ENCODE peak calls at places on chromosomes 16 and 17, in six cellular contexts. C, J, O, V, K and A are unnamed samples.

GRCh38 chr17:79338589-79338988 is 264.0 kb downstream of the ENGASE start:
- DNase-seq in C (no peak), J (no peak), O (no peak), V (no peak), K (no peak), A (peak; percentile 35)

GRCh38 chr17:48282303-48282702 is 147.7 kb downstream of the SKAP1 start:
- DNase-seq in C (no peak), J (no peak), O (no peak), V (no peak), K (no peak), A (no peak)

GRCh38 chr17:44971776-44972483 is 3.8 kb upstream of the C1QL1 start:
- DNase-seq in C (no peak), J (no peak), O (no peak), V (no peak), K (no peak), A (no peak)

GRCh38 chr16:77499373-77500285 is 64.8 kb upstream of the ADAMTS18 start:
- DNase-seq in C (no peak), J (no peak), O (peak; percentile 91), V (no peak), K (no peak), A (peak; percentile 6)

GRCh38 chr17:67672592-67672991 is 45.1 kb upstream of the NOL11 start:
- DNase-seq in C (no peak), J (no peak), O (no peak), V (no peak), K (no peak), A (no peak)

GRCh38 chr17:38673714-38674012 is 1.1 kb downstream of the EPOP start:
- DNase-seq in C (no peak), J (no peak), O (no peak), V (no peak), K (no peak), A (peak; percentile 40)

GRCh38 chr17:81480140-81480917 is 32.3 kb downstream of the ACTG1 start:
- DNase-seq in C (no peak), J (no peak), O (no peak), V (no peak), K (peak; percentile 67), A (no peak)

GRCh38 chr16:987846-988245 is 6.3 kb downstream of the SOX8 start:
- DNase-seq in C (no peak), J (no peak), O (no peak), V (no peak), K (no peak), A (no peak)

GRCh38 chr17:29363716-29364115 is 26.4 kb upstream of the TAOK1 start:
- DNase-seq in C (no peak), J (no peak), O (no peak), V (no peak), K (no peak), A (no peak)

GRCh38 chr16:87047221-87048037 is 269.8 kb downstream of the C16orf95 start:
- DNase-seq in C (no peak), J (no peak), O (peak; percentile 44), V (no peak), K (no peak), A (no peak)

GRCh38 chr16:15752717-15753488 is 102.9 kb downstream of the NDE1 start:
- DNase-seq in C (peak; percentile 12), J (no peak), O (no peak), V (no peak), K (no peak), A (no peak)

GRCh38 chr17:6506679-6507231 is 49.6 kb downstream of the PITPNM3 start:
- DNase-seq in C (no peak), J (no peak), O (peak; percentile 18), V (no peak), K (no peak), A (peak; percentile 56)

GRCh38 chr16:79991918-79992317 is 391.4 kb upstream of the MAF start:
- DNase-seq in C (no peak), J (no peak), O (no peak), V (no peak), K (no peak), A (no peak)

GRCh38 chr17:35074711-35075707 is 11.5 kb upstream of the RFFL start:
- DNase-seq in C (no peak), J (peak; percentile 85), O (peak; percentile 49), V (no peak), K (no peak), A (no peak)

GRCh38 chr17:82406131-82406671 is 11.9 kb upstream of the HEXD start:
- DNase-seq in C (no peak), J (no peak), O (no peak), V (no peak), K (no peak), A (no peak)

GRCh38 chr16:57998484-57998883 is 2.0 kb downstream of the ZNF319 start:
- DNase-seq in C (peak; percentile 96), J (no peak), O (no peak), V (no peak), K (no peak), A (no peak)

GRCh38 chr17:48728232-48729231 is at the start of gene HOXB13:
- DNase-seq in C (no peak), J (no peak), O (peak; percentile 36), V (no peak), K (peak; percentile 54), A (peak; percentile 86)

GRCh38 chr16:3149630-3150345 is 15.0 kb downstream of the ZNF213 start:
- DNase-seq in C (peak; percentile 88), J (no peak), O (peak; percentile 64), V (no peak), K (peak; percentile 80), A (peak; percentile 78)

GRCh38 chr17:76726766-76727718 is at the start of gene METTL23:
- DNase-seq in C (peak; percentile 86), J (peak; percentile 68), O (peak; percentile 77), V (no peak), K (peak; percentile 83), A (peak; percentile 81)

GRCh38 chr17:30586818-30587595 is 109.8 kb downstream of the GOSR1 start:
- DNase-seq in C (peak; percentile 38), J (peak; percentile 61), O (peak; percentile 62), V (no peak), K (no peak), A (no peak)

GRCh38 chr17:42577140-42577531 is 393 bp downstream of the PSMC3IP start:
- DNase-seq in C (peak; percentile 42), J (no peak), O (no peak), V (no peak), K (no peak), A (no peak)

GRCh38 chr17:42579794-42580551 is 2.4 kb upstream of the PSMC3IP start:
- DNase-seq in C (peak; percentile 40), J (no peak), O (no peak), V (no peak), K (no peak), A (no peak)

GRCh38 chr17:42577532-42578281 is at the start of gene PSMC3IP:
- DNase-seq in C (peak; percentile 97), J (peak; percentile 92), O (peak; percentile 96), V (peak; percentile 76), K (peak; percentile 98), A (peak; percentile 99)

GRCh38 chr17:42581744-42582270 is 4.3 kb upstream of the PSMC3IP start:
- DNase-seq in C (no peak), J (no peak), O (no peak), V (no peak), K (no peak), A (no peak)

GRCh38 chr17:42578282-42578869 is 847 bp upstream of the PSMC3IP start:
- DNase-seq in C (peak; percentile 92), J (peak; percentile 84), O (peak; percentile 80), V (peak; percentile 92), K (peak; percentile 89), A (peak; percentile 85)
- TF ChIP-seq MAX in C (peak; percentile 36), J (no peak), O (no peak), V (no peak), K (peak; percentile 12), A (no peak)

DNA sequence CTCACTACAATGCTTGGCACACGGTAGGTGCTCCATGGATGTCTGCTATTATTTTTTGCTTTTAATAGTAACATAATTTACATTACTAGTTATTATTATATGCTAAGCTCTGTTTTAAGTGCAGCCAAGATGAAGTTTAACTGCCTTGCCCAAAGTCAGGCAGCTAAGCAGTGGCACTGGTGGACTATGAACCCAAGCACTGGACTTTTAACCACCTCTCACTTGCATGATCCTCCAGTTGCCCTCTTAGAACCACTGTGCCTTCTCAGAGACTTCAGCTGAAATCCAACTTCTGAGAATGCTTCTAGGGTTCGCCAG is 1.5 kb upstream of the ZNF207 start:
- DNase-seq in C (no peak), J (no peak), O (no peak), V (no peak), K (no peak), A (no peak)
- TF ChIP-seq POLR2A in C (no peak), J (no peak), O (no peak), V (no peak), K (no peak), A (no peak)

GRCh38 chr17:13484020-13484419 is 117.7 kb downstream of the HS3ST3A1 start:
- DNase-seq in C (no peak), J (no peak), O (no peak), V (no peak), K (no peak), A (no peak)
- TF ChIP-seq MAX in C (no peak), J (no peak), O (no peak), V (no peak), K (no peak), A (no peak)

GRCh38 chr17:75087558-75088453 is at the start of gene SLC16A5:
- DNase-seq in C (peak; percentile 92), J (peak; percentile 91), O (peak; percentile 81), V (no peak), K (peak; percentile 88), A (peak; percentile 95)
- TF ChIP-seq POLR2A in C (no peak), J (no peak), O (peak; percentile 74), V (peak; percentile 71), K (peak; percentile 71), A (peak; percentile 87)

GRCh38 chr17:21066394-21066793 is 23.6 kb upstream of the USP22 start:
- DNase-seq in C (no peak), J (no peak), O (no peak), V (no peak), K (no peak), A (no peak)
- TF ChIP-seq MAX in C (no peak), J (no peak), O (no peak), V (no peak), K (no peak), A (no peak)